ENCODE peak calls at places on chromosomes 5 and 9, in eight cellular contexts. One of them, this sample, is unnamed.

GRCh38 chr5:41869150-41869738 is 981 bp downstream of the OXCT1 start:
- DNase-seq in heart right ventricle: peak; percentile 73
- DNase-seq in fibroblast of mammary gland: peak; percentile 49
- DNase-seq in fibroblast of lung: peak; percentile 28
- DNase-seq in tibial nerve: peak; percentile 57
- DNase-seq in BJ: no peak
- DNase-seq in OCI-LY7: peak; percentile 31
- DNase-seq in RWPE1: peak; percentile 49
- DNase-seq in this sample: peak; percentile 28

GRCh38 chr9:131277673-131278420 is 1.5 kb upstream of the FAM78A start:
- DNase-seq in heart right ventricle: peak; percentile 92
- DNase-seq in fibroblast of mammary gland: peak; percentile 70
- DNase-seq in fibroblast of lung: peak; percentile 79
- DNase-seq in tibial nerve: peak; percentile 65
- DNase-seq in BJ: no peak
- DNase-seq in OCI-LY7: peak; percentile 86
- DNase-seq in RWPE1: peak; percentile 95
- DNase-seq in this sample: peak; percentile 100

GRCh38 chr9:135925496-135926133 is 18.3 kb upstream of the CAMSAP1 start:
- DNase-seq in heart right ventricle: no peak
- DNase-seq in fibroblast of mammary gland: peak; percentile 81
- DNase-seq in fibroblast of lung: no peak
- DNase-seq in tibial nerve: no peak
- DNase-seq in BJ: no peak
- DNase-seq in OCI-LY7: no peak
- DNase-seq in RWPE1: peak; percentile 42
- DNase-seq in this sample: no peak

GRCh38 chr5:32130865-32131264 is 43.3 kb downstream of the GOLPH3 start:
- DNase-seq in heart right ventricle: no peak
- DNase-seq in fibroblast of mammary gland: no peak
- DNase-seq in fibroblast of lung: no peak
- DNase-seq in tibial nerve: no peak
- DNase-seq in BJ: no peak
- DNase-seq in OCI-LY7: no peak
- DNase-seq in RWPE1: no peak
- DNase-seq in this sample: no peak

GRCh38 chr5:158942217-158942616 is 157.5 kb downstream of the EBF1 start:
- DNase-seq in heart right ventricle: no peak
- DNase-seq in fibroblast of mammary gland: peak; percentile 28
- DNase-seq in fibroblast of lung: no peak
- DNase-seq in tibial nerve: no peak
- DNase-seq in BJ: no peak
- DNase-seq in OCI-LY7: no peak
- DNase-seq in RWPE1: no peak
- DNase-seq in this sample: no peak

GRCh38 chr5:143593723-143594122 is 190.2 kb upstream of the NR3C1 start:
- DNase-seq in heart right ventricle: no peak
- DNase-seq in fibroblast of mammary gland: no peak
- DNase-seq in fibroblast of lung: no peak
- DNase-seq in tibial nerve: no peak
- DNase-seq in BJ: no peak
- DNase-seq in OCI-LY7: peak; percentile 81
- DNase-seq in RWPE1: no peak
- DNase-seq in this sample: no peak

GRCh38 chr9:86079421-86080111 is 19.8 kb downstream of the GOLM1 start:
- DNase-seq in heart right ventricle: no peak
- DNase-seq in fibroblast of mammary gland: peak; percentile 42
- DNase-seq in fibroblast of lung: no peak
- DNase-seq in tibial nerve: no peak
- DNase-seq in BJ: no peak
- DNase-seq in OCI-LY7: no peak
- DNase-seq in RWPE1: peak; percentile 91
- DNase-seq in this sample: no peak

GRCh38 chr5:154384480-154385235 is 61.1 kb upstream of the SAP30L start:
- DNase-seq in heart right ventricle: no peak
- DNase-seq in fibroblast of mammary gland: no peak
- DNase-seq in fibroblast of lung: no peak
- DNase-seq in tibial nerve: no peak
- DNase-seq in BJ: no peak
- DNase-seq in OCI-LY7: peak; percentile 61
- DNase-seq in RWPE1: no peak
- DNase-seq in this sample: no peak

DNA sequence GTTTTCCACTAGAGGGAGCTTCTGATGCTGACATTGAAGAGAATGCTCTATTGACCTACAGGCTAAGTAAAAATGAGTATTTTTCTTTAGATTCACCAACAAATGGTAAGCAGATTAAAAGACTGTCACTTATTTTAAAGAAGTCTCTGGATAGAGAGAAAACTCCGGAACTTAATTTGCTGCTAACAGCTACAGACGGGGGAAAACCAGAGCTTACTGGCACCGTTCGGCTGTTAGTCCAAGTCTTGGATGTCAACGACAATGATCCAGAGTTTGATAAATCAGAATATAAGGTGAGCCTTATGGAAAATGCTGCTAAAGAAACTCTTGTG is 764 bp downstream of the PCDHA11 start:
- DNase-seq in heart right ventricle: no peak
- DNase-seq in fibroblast of mammary gland: peak; percentile 19
- DNase-seq in fibroblast of lung: no peak
- DNase-seq in tibial nerve: no peak
- DNase-seq in BJ: no peak
- DNase-seq in OCI-LY7: peak; percentile 4
- DNase-seq in RWPE1: no peak
- DNase-seq in this sample: no peak
- TF ChIP-seq CTCF in heart right ventricle: no peak
- TF ChIP-seq CTCF in fibroblast of mammary gland: peak; percentile 29
- TF ChIP-seq CTCF in fibroblast of lung: no peak
- TF ChIP-seq CTCF in tibial nerve: no peak
- TF ChIP-seq CTCF in BJ: no peak
- TF ChIP-seq CTCF in OCI-LY7: peak; percentile 59
- TF ChIP-seq CTCF in RWPE1: peak; percentile 25
- TF ChIP-seq CTCF in this sample: peak; percentile 20

GRCh38 chr5:99773290-99773689 is 761.9 kb upstream of the FAM174A start:
- DNase-seq in heart right ventricle: no peak
- DNase-seq in fibroblast of mammary gland: no peak
- DNase-seq in fibroblast of lung: no peak
- DNase-seq in tibial nerve: no peak
- DNase-seq in BJ: no peak
- DNase-seq in OCI-LY7: no peak
- DNase-seq in RWPE1: no peak
- DNase-seq in this sample: no peak

GRCh38 chr5:99775189-99775588 is 760.0 kb upstream of the FAM174A start:
- DNase-seq in heart right ventricle: no peak
- DNase-seq in fibroblast of mammary gland: no peak
- DNase-seq in fibroblast of lung: no peak
- DNase-seq in tibial nerve: no peak
- DNase-seq in BJ: no peak
- DNase-seq in OCI-LY7: no peak
- DNase-seq in RWPE1: no peak
- DNase-seq in this sample: no peak

DNA sequence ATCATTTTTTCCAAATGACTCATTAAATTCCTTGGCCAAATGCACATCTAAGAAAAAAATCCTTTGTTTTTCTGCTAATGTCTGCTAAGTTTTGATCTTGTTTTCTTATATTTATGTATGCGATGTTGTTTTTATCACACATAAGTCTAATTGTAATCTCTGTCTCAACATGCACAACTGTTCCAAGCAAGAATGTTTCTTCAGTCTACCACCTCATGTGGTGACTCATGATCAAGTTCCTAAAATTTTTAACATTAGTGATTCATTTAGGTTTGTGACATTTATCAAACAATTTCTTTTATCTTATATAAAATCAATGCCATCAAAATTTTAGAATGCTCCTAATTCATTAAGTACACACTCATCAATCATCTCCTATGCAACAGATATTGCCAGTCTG is 763.9 kb upstream of the FAM174A start:
- DNase-seq in heart right ventricle: no peak
- DNase-seq in fibroblast of mammary gland: no peak
- DNase-seq in fibroblast of lung: peak; percentile 2
- DNase-seq in tibial nerve: no peak
- DNase-seq in BJ: no peak
- DNase-seq in OCI-LY7: no peak
- DNase-seq in RWPE1: no peak
- DNase-seq in this sample: no peak
- TF ChIP-seq CTCF in heart right ventricle: no peak
- TF ChIP-seq CTCF in fibroblast of mammary gland: no peak
- TF ChIP-seq CTCF in fibroblast of lung: no peak
- TF ChIP-seq CTCF in tibial nerve: no peak
- TF ChIP-seq CTCF in BJ: no peak
- TF ChIP-seq CTCF in OCI-LY7: no peak
- TF ChIP-seq CTCF in RWPE1: no peak
- TF ChIP-seq CTCF in this sample: no peak

DNA sequence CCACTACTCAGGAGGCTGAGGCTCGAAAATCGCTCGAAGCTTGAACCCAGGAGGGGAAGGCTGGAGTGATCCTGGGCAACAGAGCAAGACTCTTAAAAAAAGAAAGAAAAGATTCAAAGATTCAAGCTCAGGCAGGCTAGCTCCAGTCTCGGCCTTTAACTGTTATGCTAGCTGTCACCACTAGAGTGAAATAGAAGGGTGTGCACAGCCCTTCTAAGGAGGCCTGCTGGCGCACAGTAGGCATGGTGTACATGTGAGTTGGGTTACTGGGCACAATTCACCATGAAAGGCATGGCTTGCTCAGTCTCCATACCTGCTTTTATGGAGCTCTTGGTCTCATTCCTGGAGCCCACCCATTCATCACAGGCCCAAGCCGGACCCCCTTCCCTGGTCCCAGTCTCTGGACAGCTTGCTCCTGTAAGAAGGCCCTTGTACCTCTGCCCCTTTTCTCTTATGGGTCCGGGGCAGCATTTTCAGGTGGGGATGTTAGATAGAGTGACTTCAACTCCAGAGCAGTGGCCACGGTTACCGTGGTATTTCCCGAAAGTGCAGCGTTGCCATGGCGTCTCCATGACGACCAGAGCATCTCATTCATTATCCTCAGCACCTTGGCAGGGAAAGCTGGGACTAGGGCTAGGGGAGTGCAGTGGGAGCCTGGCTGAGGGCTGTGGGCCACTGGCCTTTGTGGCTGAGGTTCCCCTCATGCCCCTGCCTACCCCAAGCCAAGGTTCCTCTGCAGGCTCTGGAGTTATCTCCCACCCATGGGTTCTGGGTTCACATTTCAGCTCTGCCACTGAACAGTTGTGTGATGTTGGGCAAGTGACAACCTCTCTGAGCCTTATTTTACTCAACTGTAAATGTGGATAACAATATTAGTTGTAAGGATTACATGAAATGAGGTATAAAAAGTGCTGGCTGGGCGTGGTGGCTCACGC is 5.7 kb downstream of the NDST1 start:
- DNase-seq in heart right ventricle: no peak
- DNase-seq in fibroblast of mammary gland: peak; percentile 26
- DNase-seq in fibroblast of lung: peak; percentile 21
- DNase-seq in tibial nerve: no peak
- DNase-seq in BJ: no peak
- DNase-seq in OCI-LY7: no peak
- DNase-seq in RWPE1: no peak
- DNase-seq in this sample: no peak
- TF ChIP-seq CTCF in heart right ventricle: no peak
- TF ChIP-seq CTCF in fibroblast of mammary gland: peak; percentile 13
- TF ChIP-seq CTCF in fibroblast of lung: no peak
- TF ChIP-seq CTCF in tibial nerve: no peak
- TF ChIP-seq CTCF in BJ: peak; percentile 14
- TF ChIP-seq CTCF in OCI-LY7: peak; percentile 43
- TF ChIP-seq CTCF in RWPE1: no peak
- TF ChIP-seq CTCF in this sample: no peak

GRCh38 chr5:127536687-127537086 is 19.2 kb downstream of the PRRC1 start:
- DNase-seq in heart right ventricle: no peak
- DNase-seq in fibroblast of mammary gland: peak; percentile 17
- DNase-seq in fibroblast of lung: peak; percentile 34
- DNase-seq in tibial nerve: no peak
- DNase-seq in BJ: no peak
- DNase-seq in OCI-LY7: peak; percentile 11
- DNase-seq in RWPE1: no peak
- DNase-seq in this sample: no peak
- TF ChIP-seq CTCF in heart right ventricle: peak; percentile 36
- TF ChIP-seq CTCF in fibroblast of mammary gland: peak; percentile 27
- TF ChIP-seq CTCF in fibroblast of lung: peak; percentile 23
- TF ChIP-seq CTCF in tibial nerve: peak; percentile 19
- TF ChIP-seq CTCF in BJ: peak; percentile 27
- TF ChIP-seq CTCF in OCI-LY7: peak; percentile 85
- TF ChIP-seq CTCF in RWPE1: peak; percentile 60
- TF ChIP-seq CTCF in this sample: no peak

DNA sequence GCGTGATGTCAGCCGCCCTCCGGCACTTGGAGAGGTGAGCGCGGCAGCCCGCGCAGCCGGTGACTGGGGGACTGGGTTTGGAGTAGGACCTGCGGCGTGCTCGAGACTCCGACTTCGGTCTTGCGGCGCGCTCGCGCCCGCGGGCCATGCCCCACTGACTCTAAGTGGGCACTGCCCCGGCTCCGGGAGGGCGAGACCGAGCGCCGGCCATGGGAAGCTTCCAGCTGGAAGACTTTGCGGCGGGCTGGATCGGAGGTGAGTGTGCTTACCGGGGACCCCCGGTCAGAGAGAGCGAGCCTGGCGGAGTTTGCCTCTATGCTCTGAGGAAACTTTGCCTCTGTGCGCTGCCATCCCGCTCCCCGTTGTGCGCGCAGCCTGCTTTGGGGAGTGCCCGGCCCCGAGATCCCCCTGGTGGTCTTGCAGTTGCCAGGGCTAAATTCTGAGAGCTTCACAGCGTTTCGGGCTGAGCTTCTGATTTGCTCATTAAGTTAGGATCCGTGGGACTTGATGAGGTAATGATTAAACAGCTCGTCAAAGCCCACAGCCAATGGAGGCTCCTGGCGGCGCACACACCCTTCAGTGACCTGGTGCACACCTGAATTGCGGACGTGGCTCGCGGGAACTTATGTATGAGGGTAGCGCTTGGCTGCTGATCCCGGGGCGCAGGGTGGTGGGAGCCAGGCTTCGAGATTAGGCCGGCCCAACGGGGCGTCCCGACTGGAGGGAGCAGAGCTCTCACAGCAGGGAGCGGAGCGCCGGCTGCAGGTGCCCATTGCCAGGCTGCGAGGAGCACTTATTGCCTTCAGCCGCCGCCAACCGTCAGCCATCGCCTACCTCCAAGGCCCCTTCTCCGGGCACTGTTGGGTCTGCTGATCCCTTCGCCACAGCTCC is at the start of gene SLC25A48:
- DNase-seq in heart right ventricle: peak; percentile 21
- DNase-seq in fibroblast of mammary gland: no peak
- DNase-seq in fibroblast of lung: no peak
- DNase-seq in tibial nerve: no peak
- DNase-seq in BJ: no peak
- DNase-seq in OCI-LY7: no peak
- DNase-seq in RWPE1: peak; percentile 84
- DNase-seq in this sample: no peak
- TF ChIP-seq CTCF in heart right ventricle: no peak
- TF ChIP-seq CTCF in fibroblast of mammary gland: no peak
- TF ChIP-seq CTCF in fibroblast of lung: no peak
- TF ChIP-seq CTCF in tibial nerve: no peak
- TF ChIP-seq CTCF in BJ: peak; percentile 1
- TF ChIP-seq CTCF in OCI-LY7: peak; percentile 38
- TF ChIP-seq CTCF in RWPE1: peak; percentile 62
- TF ChIP-seq CTCF in this sample: no peak